ENCODE peak calls at places on chromosome 2, in six cellular contexts. One of them, this sample, is unnamed.

GRCh38 chr2:134389331-134389835 is 135.5 kb downstream of the MGAT5 start:
- DNase-seq in stimulated activated naive B cell treated with anti-CD40 and anti-IgM and Interleukin-4, amounts not matched to agents 10 μg/mL and 1 μg/mL and 100 μg/mL, for 72 hours: no peak
- DNase-seq in cerebellum: peak
- DNase-seq in Caki2: no peak
- DNase-seq in ELR: no peak
- DNase-seq in body of pancreas: no peak
- DNase-seq in this sample: no peak

GRCh38 chr2:38836801-38837200 is 38.9 kb downstream of the DHX57 start:
- DNase-seq in Caki2: no peak
- DNase-seq in body of pancreas: no peak
- DNase-seq in cerebellum: no peak
- DNase-seq in ELR: no peak
- DNase-seq in stimulated activated naive B cell treated with anti-CD40 and anti-IgM and Interleukin-4, amounts not matched to agents 10 μg/mL and 1 μg/mL and 100 μg/mL, for 72 hours: peak
- DNase-seq in this sample: no peak

GRCh38 chr2:3637311-3637675 is 20.7 kb upstream of the ALLC start:
- DNase-seq in ELR: no peak
- DNase-seq in body of pancreas: no peak
- DNase-seq in Caki2: no peak
- DNase-seq in cerebellum: no peak
- DNase-seq in stimulated activated naive B cell treated with anti-CD40 and anti-IgM and Interleukin-4, amounts not matched to agents 10 μg/mL and 1 μg/mL and 100 μg/mL, for 72 hours: no peak
- DNase-seq in this sample: peak

GRCh38 chr2:214311931-214312749 is 98.7 kb upstream of the VWC2L start:
- DNase-seq in cerebellum: no peak
- DNase-seq in ELR: peak
- DNase-seq in Caki2: no peak
- DNase-seq in body of pancreas: no peak
- DNase-seq in stimulated activated naive B cell treated with anti-CD40 and anti-IgM and Interleukin-4, amounts not matched to agents 10 μg/mL and 1 μg/mL and 100 μg/mL, for 72 hours: no peak
- DNase-seq in this sample: no peak

GRCh38 chr2:151560289-151560688 is 150.6 kb downstream of the RIF1 start:
- DNase-seq in ELR: peak
- DNase-seq in Caki2: peak
- DNase-seq in stimulated activated naive B cell treated with anti-CD40 and anti-IgM and Interleukin-4, amounts not matched to agents 10 μg/mL and 1 μg/mL and 100 μg/mL, for 72 hours: no peak
- DNase-seq in body of pancreas: no peak
- DNase-seq in cerebellum: peak
- DNase-seq in this sample: no peak

GRCh38 chr2:171813729-171814128 is 80.3 kb downstream of the SLC25A12 start:
- DNase-seq in ELR: peak
- DNase-seq in cerebellum: no peak
- DNase-seq in body of pancreas: no peak
- DNase-seq in Caki2: no peak
- DNase-seq in stimulated activated naive B cell treated with anti-CD40 and anti-IgM and Interleukin-4, amounts not matched to agents 10 μg/mL and 1 μg/mL and 100 μg/mL, for 72 hours: no peak
- DNase-seq in this sample: no peak

GRCh38 chr2:12057436-12058166 is 311.2 kb downstream of the LPIN1 start:
- DNase-seq in body of pancreas: no peak
- DNase-seq in cerebellum: no peak
- DNase-seq in ELR: peak
- DNase-seq in Caki2: no peak
- DNase-seq in stimulated activated naive B cell treated with anti-CD40 and anti-IgM and Interleukin-4, amounts not matched to agents 10 μg/mL and 1 μg/mL and 100 μg/mL, for 72 hours: peak
- DNase-seq in this sample: peak

GRCh38 chr2:195051401-195051800 is 605.6 kb upstream of the SLC39A10 start:
- DNase-seq in ELR: no peak
- DNase-seq in stimulated activated naive B cell treated with anti-CD40 and anti-IgM and Interleukin-4, amounts not matched to agents 10 μg/mL and 1 μg/mL and 100 μg/mL, for 72 hours: no peak
- DNase-seq in body of pancreas: no peak
- DNase-seq in Caki2: no peak
- DNase-seq in cerebellum: no peak
- DNase-seq in this sample: no peak

GRCh38 chr2:85085563-85085962 is 47.6 kb upstream of the TCF7L1 start:
- DNase-seq in stimulated activated naive B cell treated with anti-CD40 and anti-IgM and Interleukin-4, amounts not matched to agents 10 μg/mL and 1 μg/mL and 100 μg/mL, for 72 hours: no peak
- DNase-seq in body of pancreas: no peak
- DNase-seq in cerebellum: no peak
- DNase-seq in ELR: no peak
- DNase-seq in Caki2: no peak
- DNase-seq in this sample: no peak

GRCh38 chr2:106159867-106160785 is 34.0 kb downstream of the UXS1 start:
- DNase-seq in Caki2: no peak
- DNase-seq in body of pancreas: no peak
- DNase-seq in stimulated activated naive B cell treated with anti-CD40 and anti-IgM and Interleukin-4, amounts not matched to agents 10 μg/mL and 1 μg/mL and 100 μg/mL, for 72 hours: peak
- DNase-seq in cerebellum: no peak
- DNase-seq in ELR: no peak
- DNase-seq in this sample: peak

GRCh38 chr2:201807452-201807980 is 1.2 kb downstream of the CDK15 start:
- DNase-seq in stimulated activated naive B cell treated with anti-CD40 and anti-IgM and Interleukin-4, amounts not matched to agents 10 μg/mL and 1 μg/mL and 100 μg/mL, for 72 hours: peak
- DNase-seq in body of pancreas: peak
- DNase-seq in cerebellum: no peak
- DNase-seq in Caki2: no peak
- DNase-seq in ELR: peak
- DNase-seq in this sample: no peak

GRCh38 chr2:168501456-168502065 is 45.5 kb downstream of the CERS6 start:
- DNase-seq in Caki2: no peak
- DNase-seq in stimulated activated naive B cell treated with anti-CD40 and anti-IgM and Interleukin-4, amounts not matched to agents 10 μg/mL and 1 μg/mL and 100 μg/mL, for 72 hours: no peak
- DNase-seq in body of pancreas: no peak
- DNase-seq in cerebellum: no peak
- DNase-seq in ELR: no peak
- DNase-seq in this sample: no peak

GRCh38 chr2:72996152-72996502 is 75.4 kb downstream of the SFXN5 start:
- DNase-seq in ELR: no peak
- DNase-seq in cerebellum: no peak
- DNase-seq in body of pancreas: no peak
- DNase-seq in Caki2: no peak
- DNase-seq in stimulated activated naive B cell treated with anti-CD40 and anti-IgM and Interleukin-4, amounts not matched to agents 10 μg/mL and 1 μg/mL and 100 μg/mL, for 72 hours: no peak
- DNase-seq in this sample: no peak

GRCh38 chr2:158460632-158461297 is 4.0 kb downstream of the PKP4 start:
- DNase-seq in cerebellum: peak
- DNase-seq in Caki2: no peak
- DNase-seq in body of pancreas: no peak
- DNase-seq in ELR: peak
- DNase-seq in stimulated activated naive B cell treated with anti-CD40 and anti-IgM and Interleukin-4, amounts not matched to agents 10 μg/mL and 1 μg/mL and 100 μg/mL, for 72 hours: no peak
- DNase-seq in this sample: no peak

GRCh38 chr2:199207011-199207410 is 250.7 kb downstream of the SATB2 start:
- DNase-seq in body of pancreas: no peak
- DNase-seq in cerebellum: peak
- DNase-seq in Caki2: no peak
- DNase-seq in ELR: no peak
- DNase-seq in stimulated activated naive B cell treated with anti-CD40 and anti-IgM and Interleukin-4, amounts not matched to agents 10 μg/mL and 1 μg/mL and 100 μg/mL, for 72 hours: no peak
- DNase-seq in this sample: no peak

GRCh38 chr2:241959751-241960269 is 90.3 kb downstream of the RTP5 start:
- DNase-seq in body of pancreas: peak
- DNase-seq in cerebellum: no peak
- DNase-seq in stimulated activated naive B cell treated with anti-CD40 and anti-IgM and Interleukin-4, amounts not matched to agents 10 μg/mL and 1 μg/mL and 100 μg/mL, for 72 hours: no peak
- DNase-seq in ELR: no peak
- DNase-seq in Caki2: no peak
- DNase-seq in this sample: no peak

GRCh38 chr2:9573013-9573708 is 17.5 kb upstream of the ADAM17 start:
- DNase-seq in body of pancreas: no peak
- DNase-seq in stimulated activated naive B cell treated with anti-CD40 and anti-IgM and Interleukin-4, amounts not matched to agents 10 μg/mL and 1 μg/mL and 100 μg/mL, for 72 hours: no peak
- DNase-seq in Caki2: no peak
- DNase-seq in ELR: peak
- DNase-seq in cerebellum: no peak
- DNase-seq in this sample: no peak

GRCh38 chr2:165776013-165776412 is 18.0 kb downstream of the GALNT3 start:
- DNase-seq in body of pancreas: no peak
- DNase-seq in ELR: no peak
- DNase-seq in cerebellum: no peak
- DNase-seq in stimulated activated naive B cell treated with anti-CD40 and anti-IgM and Interleukin-4, amounts not matched to agents 10 μg/mL and 1 μg/mL and 100 μg/mL, for 72 hours: no peak
- DNase-seq in Caki2: no peak
- DNase-seq in this sample: no peak

GRCh38 chr2:98691307-98691706 is 39.6 kb downstream of the MGAT4A start:
- DNase-seq in ELR: peak
- DNase-seq in body of pancreas: no peak
- DNase-seq in stimulated activated naive B cell treated with anti-CD40 and anti-IgM and Interleukin-4, amounts not matched to agents 10 μg/mL and 1 μg/mL and 100 μg/mL, for 72 hours: no peak
- DNase-seq in Caki2: peak
- DNase-seq in cerebellum: no peak
- DNase-seq in this sample: no peak

GRCh38 chr2:1795842-1796580 is 51.7 kb upstream of the PXDN start:
- DNase-seq in body of pancreas: no peak
- DNase-seq in cerebellum: no peak
- DNase-seq in Caki2: no peak
- DNase-seq in ELR: no peak
- DNase-seq in stimulated activated naive B cell treated with anti-CD40 and anti-IgM and Interleukin-4, amounts not matched to agents 10 μg/mL and 1 μg/mL and 100 μg/mL, for 72 hours: no peak
- DNase-seq in this sample: no peak

GRCh38 chr2:104836837-104837236 is 17.1 kb upstream of the POU3F3 start:
- DNase-seq in cerebellum: no peak
- DNase-seq in ELR: no peak
- DNase-seq in Caki2: no peak
- DNase-seq in body of pancreas: no peak
- DNase-seq in stimulated activated naive B cell treated with anti-CD40 and anti-IgM and Interleukin-4, amounts not matched to agents 10 μg/mL and 1 μg/mL and 100 μg/mL, for 72 hours: no peak
- DNase-seq in this sample: no peak

GRCh38 chr2:148221926-148222325 is 201.0 kb downstream of the MBD5 start:
- DNase-seq in stimulated activated naive B cell treated with anti-CD40 and anti-IgM and Interleukin-4, amounts not matched to agents 10 μg/mL and 1 μg/mL and 100 μg/mL, for 72 hours: no peak
- DNase-seq in Caki2: no peak
- DNase-seq in cerebellum: no peak
- DNase-seq in body of pancreas: no peak
- DNase-seq in ELR: no peak
- DNase-seq in this sample: no peak

GRCh38 chr2:30348825-30349224 is 98.2 kb upstream of the LCLAT1 start:
- DNase-seq in Caki2: no peak
- DNase-seq in cerebellum: no peak
- DNase-seq in ELR: no peak
- DNase-seq in stimulated activated naive B cell treated with anti-CD40 and anti-IgM and Interleukin-4, amounts not matched to agents 10 μg/mL and 1 μg/mL and 100 μg/mL, for 72 hours: no peak
- DNase-seq in body of pancreas: no peak
- DNase-seq in this sample: no peak

GRCh38 chr2:236636261-236636660 is 66.6 kb downstream of the ACKR3 start:
- DNase-seq in cerebellum: no peak
- DNase-seq in body of pancreas: no peak
- DNase-seq in stimulated activated naive B cell treated with anti-CD40 and anti-IgM and Interleukin-4, amounts not matched to agents 10 μg/mL and 1 μg/mL and 100 μg/mL, for 72 hours: no peak
- DNase-seq in ELR: no peak
- DNase-seq in Caki2: no peak
- DNase-seq in this sample: no peak

GRCh38 chr2:102597788-102598187 is 21.6 kb upstream of the SLC9A2 start:
- DNase-seq in body of pancreas: no peak
- DNase-seq in stimulated activated naive B cell treated with anti-CD40 and anti-IgM and Interleukin-4, amounts not matched to agents 10 μg/mL and 1 μg/mL and 100 μg/mL, for 72 hours: no peak
- DNase-seq in Caki2: no peak
- DNase-seq in cerebellum: no peak
- DNase-seq in ELR: no peak
- DNase-seq in this sample: no peak

GRCh38 chr2:127086800-127087737 is 19.9 kb downstream of the BIN1 start:
- DNase-seq in body of pancreas: no peak
- DNase-seq in cerebellum: no peak
- DNase-seq in Caki2: no peak
- DNase-seq in ELR: no peak
- DNase-seq in stimulated activated naive B cell treated with anti-CD40 and anti-IgM and Interleukin-4, amounts not matched to agents 10 μg/mL and 1 μg/mL and 100 μg/mL, for 72 hours: peak
- DNase-seq in this sample: no peak

GRCh38 chr2:74083750-74084149 is 64.0 kb downstream of the BOLA3 start:
- DNase-seq in stimulated activated naive B cell treated with anti-CD40 and anti-IgM and Interleukin-4, amounts not matched to agents 10 μg/mL and 1 μg/mL and 100 μg/mL, for 72 hours: no peak
- DNase-seq in cerebellum: no peak
- DNase-seq in ELR: no peak
- DNase-seq in body of pancreas: no peak
- DNase-seq in Caki2: no peak
- DNase-seq in this sample: no peak

GRCh38 chr2:238684362-238685326 is 163.2 kb upstream of the TWIST2 start:
- DNase-seq in Caki2: peak
- DNase-seq in stimulated activated naive B cell treated with anti-CD40 and anti-IgM and Interleukin-4, amounts not matched to agents 10 μg/mL and 1 μg/mL and 100 μg/mL, for 72 hours: no peak
- DNase-seq in body of pancreas: peak
- DNase-seq in ELR: peak
- DNase-seq in cerebellum: no peak
- DNase-seq in this sample: no peak

GRCh38 chr2:77119333-77119732 is 402.8 kb downstream of the LRRTM4 start:
- DNase-seq in ELR: no peak
- DNase-seq in stimulated activated naive B cell treated with anti-CD40 and anti-IgM and Interleukin-4, amounts not matched to agents 10 μg/mL and 1 μg/mL and 100 μg/mL, for 72 hours: no peak
- DNase-seq in Caki2: no peak
- DNase-seq in cerebellum: no peak
- DNase-seq in body of pancreas: no peak
- DNase-seq in this sample: no peak

GRCh38 chr2:133836220-133836619 is 268.0 kb upstream of the NCKAP5 start:
- DNase-seq in stimulated activated naive B cell treated with anti-CD40 and anti-IgM and Interleukin-4, amounts not matched to agents 10 μg/mL and 1 μg/mL and 100 μg/mL, for 72 hours: no peak
- DNase-seq in cerebellum: no peak
- DNase-seq in ELR: no peak
- DNase-seq in body of pancreas: no peak
- DNase-seq in Caki2: no peak
- DNase-seq in this sample: no peak

GRCh38 chr2:237096911-237097310 is 11.2 kb downstream of the COPS8 start:
- DNase-seq in Caki2: no peak
- DNase-seq in ELR: peak
- DNase-seq in stimulated activated naive B cell treated with anti-CD40 and anti-IgM and Interleukin-4, amounts not matched to agents 10 μg/mL and 1 μg/mL and 100 μg/mL, for 72 hours: no peak
- DNase-seq in body of pancreas: no peak
- DNase-seq in cerebellum: no peak
- DNase-seq in this sample: no peak

GRCh38 chr2:160087854-160088745 is 25.7 kb upstream of the PLA2R1 start:
- DNase-seq in body of pancreas: no peak
- DNase-seq in ELR: peak
- DNase-seq in Caki2: peak
- DNase-seq in stimulated activated naive B cell treated with anti-CD40 and anti-IgM and Interleukin-4, amounts not matched to agents 10 μg/mL and 1 μg/mL and 100 μg/mL, for 72 hours: no peak
- DNase-seq in cerebellum: no peak
- DNase-seq in this sample: no peak

GRCh38 chr2:241888641-241889040 is 19.1 kb downstream of the RTP5 start:
- DNase-seq in stimulated activated naive B cell treated with anti-CD40 and anti-IgM and Interleukin-4, amounts not matched to agents 10 μg/mL and 1 μg/mL and 100 μg/mL, for 72 hours: no peak
- DNase-seq in cerebellum: no peak
- DNase-seq in Caki2: no peak
- DNase-seq in ELR: no peak
- DNase-seq in body of pancreas: no peak
- DNase-seq in this sample: no peak

GRCh38 chr2:197081294-197081693 is 154.8 kb upstream of the PGAP1 start:
- DNase-seq in body of pancreas: no peak
- DNase-seq in ELR: no peak
- DNase-seq in stimulated activated naive B cell treated with anti-CD40 and anti-IgM and Interleukin-4, amounts not matched to agents 10 μg/mL and 1 μg/mL and 100 μg/mL, for 72 hours: no peak
- DNase-seq in cerebellum: no peak
- DNase-seq in Caki2: no peak
- DNase-seq in this sample: no peak

GRCh38 chr2:176733698-176734430 is 464.6 kb downstream of the MTX2 start:
- DNase-seq in ELR: no peak
- DNase-seq in cerebellum: no peak
- DNase-seq in stimulated activated naive B cell treated with anti-CD40 and anti-IgM and Interleukin-4, amounts not matched to agents 10 μg/mL and 1 μg/mL and 100 μg/mL, for 72 hours: no peak
- DNase-seq in Caki2: no peak
- DNase-seq in body of pancreas: no peak
- DNase-seq in this sample: no peak

GRCh38 chr2:11419781-11420180 is 46.2 kb downstream of the E2F6 start:
- DNase-seq in ELR: peak
- DNase-seq in body of pancreas: no peak
- DNase-seq in Caki2: no peak
- DNase-seq in cerebellum: no peak
- DNase-seq in stimulated activated naive B cell treated with anti-CD40 and anti-IgM and Interleukin-4, amounts not matched to agents 10 μg/mL and 1 μg/mL and 100 μg/mL, for 72 hours: no peak
- DNase-seq in this sample: no peak

GRCh38 chr2:236715077-236715476 is 145.5 kb downstream of the ACKR3 start:
- DNase-seq in stimulated activated naive B cell treated with anti-CD40 and anti-IgM and Interleukin-4, amounts not matched to agents 10 μg/mL and 1 μg/mL and 100 μg/mL, for 72 hours: no peak
- DNase-seq in cerebellum: no peak
- DNase-seq in ELR: no peak
- DNase-seq in Caki2: peak
- DNase-seq in body of pancreas: no peak
- DNase-seq in this sample: no peak

GRCh38 chr2:177467646-177468045 is 75.1 kb downstream of the AGPS start:
- DNase-seq in Caki2: no peak
- DNase-seq in body of pancreas: no peak
- DNase-seq in ELR: peak
- DNase-seq in stimulated activated naive B cell treated with anti-CD40 and anti-IgM and Interleukin-4, amounts not matched to agents 10 μg/mL and 1 μg/mL and 100 μg/mL, for 72 hours: no peak
- DNase-seq in cerebellum: no peak
- DNase-seq in this sample: no peak

GRCh38 chr2:74366036-74366435 is 14.1 kb downstream of the DCTN1 start:
- DNase-seq in stimulated activated naive B cell treated with anti-CD40 and anti-IgM and Interleukin-4, amounts not matched to agents 10 μg/mL and 1 μg/mL and 100 μg/mL, for 72 hours: no peak
- DNase-seq in cerebellum: no peak
- DNase-seq in Caki2: no peak
- DNase-seq in ELR: no peak
- DNase-seq in body of pancreas: no peak
- DNase-seq in this sample: no peak

This sample was measured in activated CD8-positive, alpha-beta memory T cell treated with anti-CD3 and anti-CD28 coated beads, Interleukin-2, amount 10 ng/mL, durations not matched to agents 7 days and 5 days.